ENCODE peak calls at places on chromosomes 6 and 20, in four cellular contexts. L is coronary artery, N is MM.1S, Z is T1000. U is an unnamed sample.

GRCh38 chr6:79494841-79495240 is 42.4 kb downstream of the LCA5 start:
- DNase-seq in L (no peak), N (no peak), Z (no peak), U (no peak)

GRCh38 chr6:159935633-159936032 is 33.2 kb upstream of the IGF2R start:
- DNase-seq in L (no peak), N (no peak), Z (no peak), U (peak; percentile 17)

GRCh38 chr6:22227824-22228610 is 68.8 kb downstream of the PRL start:
- DNase-seq in L (no peak), N (no peak), Z (no peak), U (no peak)

GRCh38 chr6:150638286-150638685 is 38.6 kb downstream of the PLEKHG1 start:
- DNase-seq in L (no peak), N (no peak), Z (no peak), U (no peak)

GRCh38 chr6:165663283-165663735 is 268 bp upstream of the PDE10A start:
- DNase-seq in L (no peak), N (no peak), Z (peak; percentile 51), U (no peak)

GRCh38 chr20:17808357-17808756 is 108.6 kb downstream of the BANF2 start:
- DNase-seq in L (no peak), N (no peak), Z (no peak), U (peak; percentile 64)

GRCh38 chr6:31567531-31568370 is 4.3 kb upstream of the LTA start:
- DNase-seq in L (no peak), N (no peak), Z (no peak), U (no peak)

GRCh38 chr6:35473075-35473848 is 5.1 kb downstream of the RPL10A start:
- DNase-seq in L (no peak), N (no peak), Z (no peak), U (no peak)

GRCh38 chr6:133062702-133063319 is 178.3 kb upstream of the EYA4 start:
- DNase-seq in L (no peak), N (peak; percentile 70), Z (no peak), U (peak; percentile 30)

GRCh38 chr6:1394591-1395463 is 5.5 kb downstream of the FOXF2 start:
- DNase-seq in L (no peak), N (no peak), Z (no peak), U (no peak)

GRCh38 chr6:112475083-112475482 is 128.0 kb downstream of the RFPL4B start:
- DNase-seq in L (no peak), N (no peak), Z (no peak), U (peak; percentile 30)

GRCh38 chr6:95094751-95095150 is 482.6 kb upstream of the MANEA start:
- DNase-seq in L (no peak), N (no peak), Z (no peak), U (peak; percentile 83)

GRCh38 chr20:53124075-53124532 is 151.9 kb downstream of the TSHZ2 start:
- DNase-seq in L (peak; percentile 74), N (no peak), Z (no peak), U (no peak)

GRCh38 chr20:54172532-54172855 is 1.3 kb downstream of the CYP24A1 start:
- DNase-seq in L (no peak), N (no peak), Z (no peak), U (no peak)

GRCh38 chr6:56951049-56951816 is 3.7 kb upstream of the BEND6 start:
- DNase-seq in L (no peak), N (no peak), Z (no peak), U (no peak)

GRCh38 chr6:63538550-63538949 is 33.7 kb upstream of the LOC128125822 start:
- DNase-seq in L (no peak), N (no peak), Z (no peak), U (no peak)

GRCh38 chr20:57921701-57922482 is 212.1 kb upstream of the PMEPA1 start:
- DNase-seq in L (no peak), N (no peak), Z (no peak), U (no peak)

GRCh38 chr6:125201961-125202729 is 48.6 kb downstream of the TPD52L1 start:
- DNase-seq in L (no peak), N (no peak), Z (peak; percentile 49), U (peak; percentile 88)

GRCh38 chr6:166957805-166958076 is 1.4 kb upstream of the RNASET2 start:
- DNase-seq in L (no peak), N (no peak), Z (no peak), U (no peak)

GRCh38 chr6:15480546-15480945 is 182.3 kb downstream of the DTNBP1 start:
- DNase-seq in L (no peak), N (no peak), Z (no peak), U (no peak)

GRCh38 chr6:33417127-33417902 is 592 bp downstream of the CUTA start:
- DNase-seq in L (peak; percentile 77), N (no peak), Z (peak; percentile 37), U (peak; percentile 95)

GRCh38 chr6:121482004-121482693 is 46.7 kb downstream of the GJA1 start:
- DNase-seq in L (no peak), N (no peak), Z (no peak), U (peak; percentile 67)

GRCh38 chr6:14889172-14889571 is 356.7 kb upstream of the JARID2 start:
- DNase-seq in L (no peak), N (no peak), Z (no peak), U (peak; percentile 71)

GRCh38 chr6:104402572-104402971 is 457.1 kb downstream of the HACE1 start:
- DNase-seq in L (no peak), N (no peak), Z (no peak), U (no peak)

GRCh38 chr6:136640132-136640915 is 90.1 kb upstream of the MAP7 start:
- DNase-seq in L (no peak), N (no peak), Z (no peak), U (peak; percentile 53)

GRCh38 chr20:50580016-50580747 is 70.0 kb downstream of the PTPN1 start:
- DNase-seq in L (no peak), N (no peak), Z (peak; percentile 64), U (peak; percentile 24)

GRCh38 chr6:132764370-132764769 is 6.7 kb upstream of the VNN2 start:
- DNase-seq in L (no peak), N (no peak), Z (peak; percentile 55), U (peak; percentile 79)

GRCh38 chr6:28880894-28881780 is 42.6 kb downstream of the TRIM27 start:
- DNase-seq in L (no peak), N (peak; percentile 22), Z (peak; percentile 73), U (peak; percentile 49)

GRCh38 chr6:6694825-6695710 is 106.5 kb downstream of the LY86 start:
- DNase-seq in L (no peak), N (no peak), Z (no peak), U (no peak)

GRCh38 chr20:1417273-1417672 is 24.4 kb upstream of the FKBP1A start:
- DNase-seq in L (no peak), N (no peak), Z (peak; percentile 67), U (peak; percentile 63)

GRCh38 chr20:4195499-4195898 is 180.1 kb upstream of the RNF24 start:
- DNase-seq in L (no peak), N (no peak), Z (no peak), U (peak; percentile 43)

GRCh38 chr6:127972815-127973214 is 72.0 kb upstream of the THEMIS start:
- DNase-seq in L (no peak), N (no peak), Z (no peak), U (no peak)

GRCh38 chr6:43076928-43077809 is 1.1 kb downstream of the PTK7 start:
- DNase-seq in L (no peak), N (no peak), Z (peak; percentile 11), U (peak; percentile 17)

U was measured in HCEC 1CT.